ENCODE peak calls at places on chromosomes 7 and 10, in five cellular contexts. C, N, R, B and Y are unnamed samples.

GRCh38 chr7:137681657-137682562 is 164.9 kb downstream of the DGKI start:
- DNase-seq in C (no peak), N (no peak), R (peak), B (no peak), Y (no peak)

GRCh38 chr10:77332256-77332655 is 305.4 kb downstream of the KCNMA1 start:
- DNase-seq in C (no peak), N (no peak), R (no peak), B (no peak), Y (peak)

GRCh38 chr7:141737118-141737835 is 881 bp upstream of the SSBP1 start:
- DNase-seq in C (peak), N (no peak), R (peak), B (no peak), Y (no peak)

GRCh38 chr7:155213385-155213784 is 84.3 kb upstream of the INSIG1 start:
- DNase-seq in C (no peak), N (no peak), R (no peak), B (no peak), Y (no peak)

GRCh38 chr10:88042162-88043100 is 179.0 kb downstream of the PTEN start:
- DNase-seq in C (no peak), N (no peak), R (peak), B (no peak), Y (no peak)

GRCh38 chr7:5296627-5297226 is 14.0 kb downstream of the SLC29A4 start:
- DNase-seq in C (no peak), N (peak), R (no peak), B (no peak), Y (peak)

GRCh38 chr7:32164341-32164996 is 94.3 kb upstream of the PDE1C start:
- DNase-seq in C (peak), N (no peak), R (peak), B (no peak), Y (no peak)

GRCh38 chr7:47195641-47196040 is 386.3 kb downstream of the TNS3 start:
- DNase-seq in C (no peak), N (no peak), R (no peak), B (no peak), Y (no peak)

GRCh38 chr7:108146070-108146842 is 16.1 kb upstream of the LAMB4 start:
- DNase-seq in C (peak), N (peak), R (peak), B (peak), Y (peak)

GRCh38 chr10:77774940-77775391 is 137.4 kb upstream of the KCNMA1 start:
- DNase-seq in C (no peak), N (no peak), R (no peak), B (no peak), Y (no peak)

GRCh38 chr10:130232361-130233360 is 96.5 kb downstream of the GLRX3 start:
- DNase-seq in C (no peak), N (no peak), R (no peak), B (no peak), Y (no peak)

GRCh38 chr7:83410989-83411591 is 237.8 kb downstream of the SEMA3E start:
- DNase-seq in C (peak), N (peak), R (peak), B (no peak), Y (no peak)

GRCh38 chr10:103454026-103454425 is 1.9 kb upstream of the CALHM2 start:
- DNase-seq in C (no peak), N (no peak), R (no peak), B (no peak), Y (no peak)

GRCh38 chr7:6422926-6423632 is 24.7 kb downstream of the DAGLB start:
- DNase-seq in C (no peak), N (no peak), R (no peak), B (no peak), Y (no peak)

GRCh38 chr10:108556176-108556575 is 1367.1 kb downstream of the XPNPEP1 start:
- DNase-seq in C (no peak), N (no peak), R (no peak), B (no peak), Y (no peak)

GRCh38 chr10:15725603-15726002 is 5.9 kb upstream of the ITGA8 start:
- DNase-seq in C (peak), N (peak), R (peak), B (no peak), Y (no peak)
- TF ChIP-seq CTCF in C (peak), N (peak), R (peak), B (peak), Y (no peak)

GRCh38 chr10:282294-283139 is 147.3 kb downstream of the ZMYND11 start:
- DNase-seq in C (no peak), N (no peak), R (peak), B (no peak), Y (no peak)

GRCh38 chr10:279232-279631 is 144.0 kb downstream of the ZMYND11 start:
- DNase-seq in C (no peak), N (no peak), R (no peak), B (no peak), Y (no peak)

GRCh38 chr10:277963-278362 is 142.7 kb downstream of the ZMYND11 start:
- DNase-seq in C (no peak), N (no peak), R (no peak), B (no peak), Y (no peak)

GRCh38 chr10:278707-279106 is 143.5 kb downstream of the ZMYND11 start:
- DNase-seq in C (no peak), N (no peak), R (no peak), B (no peak), Y (no peak)

DNA sequence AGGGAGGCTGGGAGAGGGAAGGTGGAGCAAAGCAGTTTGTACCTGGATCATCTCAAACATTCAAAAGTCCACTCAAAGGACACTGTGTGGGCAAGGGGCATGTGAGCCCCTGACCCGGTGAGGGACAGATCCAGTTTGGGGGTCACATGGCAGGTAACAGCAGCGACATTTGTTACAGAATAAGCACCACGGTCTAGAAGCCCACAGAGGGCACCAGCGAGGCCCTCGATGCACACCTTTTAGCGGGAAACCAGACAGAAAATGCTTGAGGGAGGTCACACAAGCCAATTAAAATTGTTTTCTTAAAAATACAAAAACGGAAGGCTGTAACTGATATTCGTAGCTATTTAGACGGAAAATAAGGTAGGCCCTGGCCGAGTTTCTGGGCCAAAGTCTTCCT is 144.4 kb downstream of the ZMYND11 start:
- DNase-seq in C (no peak), N (no peak), R (no peak), B (no peak), Y (no peak)
- TF ChIP-seq CTCF in C (no peak), N (no peak), R (no peak), B (peak), Y (no peak)

GRCh38 chr7:8277394-8277982 is 15.5 kb upstream of the ICA1 start:
- DNase-seq in C (peak), N (no peak), R (peak), B (no peak), Y (no peak)
- TF ChIP-seq CTCF in C (peak), N (no peak), R (peak), B (peak), Y (no peak)

DNA sequence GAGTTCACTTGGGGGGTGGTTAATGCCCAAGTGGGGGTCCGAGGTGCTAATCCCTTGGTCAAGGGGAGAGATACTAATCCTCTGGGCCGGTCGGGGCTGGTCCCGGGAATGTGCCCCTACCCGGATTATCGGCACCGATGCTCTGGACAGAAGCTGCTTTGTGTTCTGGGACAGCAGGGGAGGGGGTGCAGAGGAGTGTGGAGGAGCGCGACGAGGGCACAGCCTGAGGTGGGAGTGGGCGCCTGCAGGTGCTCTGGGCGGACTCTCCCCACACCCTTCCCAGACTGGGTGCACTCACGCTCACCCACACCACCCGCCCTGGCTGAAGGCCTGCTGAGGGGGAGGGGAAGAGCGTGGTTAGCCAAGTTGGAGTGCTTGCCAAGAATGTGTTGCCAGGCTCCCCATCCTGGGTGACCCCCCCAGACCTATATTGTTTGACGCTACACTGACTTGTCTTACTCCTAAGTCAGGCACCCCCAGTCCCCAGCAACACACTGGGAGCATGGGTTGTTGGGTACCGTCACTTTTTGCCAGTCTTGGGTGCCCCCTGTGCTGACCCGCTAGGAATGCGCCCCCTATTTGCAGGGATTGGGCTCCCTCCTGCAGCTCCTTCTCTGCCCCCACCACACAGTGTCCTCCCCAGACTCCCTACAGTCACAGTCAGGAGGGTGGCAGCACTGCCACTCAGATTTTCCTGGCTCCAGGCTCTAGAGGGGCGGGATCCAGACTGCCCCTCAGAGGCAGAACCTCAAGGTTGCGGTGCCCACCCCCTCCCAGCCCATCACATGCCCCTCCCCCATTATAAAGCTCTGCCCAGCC is 1.2 kb downstream of the SLC4A2 start:
- DNase-seq in C (peak), N (peak), R (peak), B (no peak), Y (no peak)
- TF ChIP-seq CTCF in C (no peak), N (peak), R (no peak), B (no peak), Y (no peak)

DNA sequence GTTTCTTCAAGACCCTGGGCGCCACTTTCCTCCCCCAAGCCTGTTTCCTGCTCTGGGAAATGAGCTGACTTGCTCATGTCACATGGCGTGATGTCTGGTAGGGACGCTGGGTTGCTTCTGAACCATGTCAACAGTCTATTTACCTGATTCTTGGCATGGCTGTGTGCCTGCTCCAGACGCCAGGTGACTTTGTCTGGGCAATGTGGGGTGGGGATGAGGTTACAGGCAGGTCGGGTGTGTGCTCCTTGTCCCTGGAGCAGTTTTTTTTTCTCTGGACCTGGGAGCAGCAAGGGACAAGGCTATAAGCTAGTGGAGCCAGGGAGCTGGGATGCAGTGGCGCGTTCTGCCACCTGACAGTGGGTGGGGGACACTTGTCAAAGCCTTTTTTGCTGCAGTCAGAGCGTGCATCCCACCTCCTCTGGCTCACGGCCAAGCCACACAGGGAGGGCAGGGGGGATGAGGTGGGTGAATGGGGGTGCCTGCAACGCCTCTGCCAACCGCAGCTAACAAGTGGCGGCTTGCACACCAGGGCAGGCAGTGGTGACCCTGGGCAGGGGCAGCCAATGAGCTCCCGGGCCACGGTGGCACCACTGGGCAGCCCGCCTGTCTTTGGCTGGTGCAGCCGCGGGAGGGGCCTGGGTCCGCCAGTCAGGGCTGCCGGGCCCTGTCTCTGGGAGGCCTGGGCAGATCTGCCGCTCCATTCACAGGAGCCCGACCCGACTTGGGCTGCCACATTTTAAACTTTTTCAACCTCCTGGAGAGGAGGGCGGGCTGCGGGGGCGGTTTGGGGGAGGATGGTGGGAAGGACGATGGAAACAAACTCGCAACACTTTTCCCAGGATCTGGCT is 22.9 kb downstream of the DNAJB12 start:
- DNase-seq in C (peak), N (peak), R (peak), B (peak), Y (no peak)
- TF ChIP-seq CTCF in C (peak), N (no peak), R (no peak), B (peak), Y (no peak)

DNA sequence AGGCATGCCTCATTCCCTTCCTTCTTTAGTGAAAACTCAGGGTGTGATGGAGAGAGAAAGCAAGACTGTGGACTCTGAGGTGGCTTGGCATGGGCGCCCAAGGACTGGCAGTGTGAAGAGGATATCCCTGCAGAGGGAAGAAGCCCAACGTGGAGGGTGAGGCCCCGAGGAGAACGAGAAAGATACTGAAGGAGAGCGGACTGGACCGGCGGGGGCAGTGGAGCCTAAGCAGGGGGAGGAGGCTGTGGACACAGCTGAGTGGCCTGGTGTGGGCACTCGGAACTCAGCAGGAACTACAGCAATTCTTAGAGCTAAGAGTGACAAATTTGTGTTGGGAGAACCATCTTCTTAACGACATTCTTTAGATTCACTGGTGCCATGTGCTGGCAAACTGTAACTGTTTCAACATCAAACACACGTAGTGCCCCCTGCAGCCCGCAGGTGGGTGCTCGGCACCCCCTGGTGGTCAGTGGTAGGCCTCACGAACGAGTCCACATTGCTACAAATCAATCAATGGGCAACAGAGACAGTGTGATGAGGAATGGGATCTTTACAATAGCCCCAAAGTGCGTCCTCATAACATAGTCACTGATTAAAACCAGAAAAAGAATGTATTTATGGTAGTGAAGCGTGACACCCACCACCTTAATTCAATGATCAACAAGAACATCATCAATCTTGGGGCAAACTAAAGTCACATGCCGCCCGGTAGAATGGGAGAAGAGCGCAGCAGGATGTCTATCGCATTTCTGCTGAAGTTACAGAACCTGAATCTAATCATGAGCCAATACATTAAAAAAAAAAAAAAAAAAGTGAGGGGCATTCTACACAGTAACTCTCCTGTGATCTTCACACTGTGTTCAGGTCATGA is 2.0 kb upstream of the SFTPA1 start:
- DNase-seq in C (peak), N (peak), R (no peak), B (peak), Y (peak)
- TF ChIP-seq CTCF in C (peak), N (peak), R (peak), B (peak), Y (peak)

GRCh38 chr10:109852004-109852717 is 71.2 kb downstream of the XPNPEP1 start:
- DNase-seq in C (peak), N (peak), R (peak), B (peak), Y (peak)
- TF ChIP-seq CTCF in C (peak), N (peak), R (peak), B (peak), Y (peak)

GRCh38 chr10:21173964-21174669 is 277.0 kb upstream of the NEBL start:
- DNase-seq in C (peak), N (peak), R (peak), B (peak), Y (peak)
- TF ChIP-seq CTCF in C (no peak), N (no peak), R (no peak), B (no peak), Y (no peak)